ENCODE peak calls at places on chromosomes 11 and 22, in eight cellular contexts. W is neuronal stem cell, Y is Right ventricle myocardium superior, H is left cardiac atrium, G is uterus, O is mucosa of descending colon, L is GM19239, M is posterior vena cava. K is an unnamed sample.

GRCh38 chr11:18390088-18390487 is 4.3 kb upstream of the LDHA start:
- DNase-seq in W (no peak), Y (no peak), H (no peak), G (no peak), O (no peak), L (no peak), M (no peak), K (no peak)

GRCh38 chr22:21736084-21736642 is 569 bp upstream of the YPEL1 start:
- DNase-seq in W (no peak), Y (no peak), H (no peak), G (no peak), O (no peak), L (no peak), M (no peak), K (no peak)

GRCh38 chr22:31872209-31872608 is 72.1 kb upstream of the YWHAH start:
- DNase-seq in W (no peak), Y (no peak), H (no peak), G (no peak), O (no peak), L (no peak), M (no peak), K (no peak)

GRCh38 chr11:94787798-94788197 is 19.6 kb downstream of the AMOTL1 start:
- DNase-seq in W (no peak), Y (no peak), H (no peak), G (no peak), O (no peak), L (no peak), M (no peak), K (no peak)

GRCh38 chr22:49969751-49970527 is 9.4 kb downstream of the PIM3 start:
- DNase-seq in W (no peak), Y (peak), H (peak), G (peak), O (peak), L (no peak), M (peak), K (no peak)

GRCh38 chr22:28268176-28268575 is 349.1 kb upstream of the PITPNB start:
- DNase-seq in W (no peak), Y (no peak), H (no peak), G (no peak), O (no peak), L (no peak), M (no peak), K (no peak)

GRCh38 chr22:49247194-49247924 is 580.3 kb downstream of the BRD1 start:
- DNase-seq in W (no peak), Y (no peak), H (no peak), G (peak), O (no peak), L (no peak), M (no peak), K (no peak)

GRCh38 chr11:65113361-65113756 is 1.7 kb downstream of the TM7SF2 start:
- DNase-seq in W (no peak), Y (no peak), H (no peak), G (no peak), O (no peak), L (no peak), M (no peak), K (no peak)

GRCh38 chr11:109940816-109941215 is 152.4 kb upstream of the ZC3H12C start:
- DNase-seq in W (no peak), Y (no peak), H (no peak), G (no peak), O (no peak), L (no peak), M (no peak), K (no peak)

GRCh38 chr11:118792642-118793124 is 1.7 kb upstream of the DDX6 start:
- DNase-seq in W (peak), Y (peak), H (peak), G (peak), O (peak), L (peak), M (peak), K (peak)

GRCh38 chr11:116600930-116601329 is 171.9 kb downstream of the BUD13 start:
- DNase-seq in W (no peak), Y (no peak), H (no peak), G (no peak), O (no peak), L (no peak), M (peak), K (no peak)

GRCh38 chr11:56961609-56962008 is 27.1 kb upstream of the OR5AK2 start:
- DNase-seq in W (no peak), Y (no peak), H (no peak), G (no peak), O (no peak), L (no peak), M (no peak), K (no peak)

GRCh38 chr11:48093323-48093722 is 113.0 kb downstream of the PTPRJ start:
- DNase-seq in W (no peak), Y (no peak), H (no peak), G (no peak), O (no peak), L (no peak), M (no peak), K (no peak)

GRCh38 chr22:33274941-33275443 is 216.8 kb upstream of the SYN3 start:
- DNase-seq in W (no peak), Y (no peak), H (no peak), G (no peak), O (no peak), L (no peak), M (no peak), K (no peak)

GRCh38 chr11:110086892-110087309 is 6.3 kb upstream of the ZC3H12C start:
- DNase-seq in W (no peak), Y (no peak), H (no peak), G (no peak), O (no peak), L (no peak), M (no peak), K (no peak)

GRCh38 chr11:31702966-31703365 is 108.2 kb downstream of the PAX6 start:
- DNase-seq in W (no peak), Y (no peak), H (no peak), G (no peak), O (no peak), L (no peak), M (no peak), K (no peak)

GRCh38 chr22:50523806-50524663 is 1.4 kb downstream of the SCO2 start:
- DNase-seq in W (no peak), Y (no peak), H (no peak), G (no peak), O (peak), L (no peak), M (no peak), K (no peak)

GRCh38 chr11:29018631-29019030 is 910.4 kb downstream of the METTL15 start:
- DNase-seq in W (no peak), Y (no peak), H (no peak), G (no peak), O (no peak), L (no peak), M (no peak), K (no peak)

GRCh38 chr11:29518389-29519174 is 498.2 kb downstream of the KCNA4 start:
- DNase-seq in W (no peak), Y (no peak), H (no peak), G (no peak), O (no peak), L (no peak), M (no peak), K (no peak)

GRCh38 chr11:76206327-76207081 is at the start of gene WNT11:
- DNase-seq in W (peak), Y (peak), H (peak), G (peak), O (peak), L (no peak), M (no peak), K (no peak)

K was measured in occipital lobe.